ENCODE peak calls at places on chromosomes 7 and 10, in eight cellular contexts. X is adrenal gland; S is CD8-positive, alpha-beta memory T cell; A is iPS DF 6.9; G is Karpas-422; J is A549; K is transverse colon; C is spleen. U is an unnamed sample. For H3K4me1, the result is how much of the 10 kb centered on the place peaks cover.

GRCh38 chr10:75042292-75042974 is 69.0 kb upstream of the SAMD8 start:
- DNase-seq in X (no peak), S (no peak), A (no peak), G (no peak), J (no peak), K (no peak), C (no peak), U (no peak)

GRCh38 chr10:69715899-69716606 is 85.7 kb upstream of the COL13A1 start:
- DNase-seq in X (no peak), S (no peak), A (no peak), G (no peak), J (no peak), K (no peak), C (no peak), U (no peak)

GRCh38 chr10:52642208-52642607 is 130.4 kb downstream of the MBL2 start:
- DNase-seq in X (no peak), S (no peak), A (no peak), G (no peak), J (no peak), K (no peak), C (no peak), U (no peak)

GRCh38 chr7:8063706-8064297 is 95.2 kb downstream of the GLCCI1 start:
- DNase-seq in X (no peak), S (no peak), A (no peak), G (no peak), J (no peak), K (no peak), C (no peak), U (no peak)

GRCh38 chr10:110286841-110287240 is 17.9 kb downstream of the SMNDC1 start:
- DNase-seq in X (no peak), S (no peak), A (no peak), G (no peak), J (peak), K (no peak), C (no peak), U (no peak)

GRCh38 chr10:43200538-43201390 is 62.5 kb downstream of the CSGALNACT2 start:
- DNase-seq in X (no peak), S (no peak), A (no peak), G (no peak), J (no peak), K (no peak), C (peak), U (no peak)

GRCh38 chr7:69656890-69657289 is 58.6 kb downstream of the AUTS2 start:
- DNase-seq in X (peak), S (no peak), A (no peak), G (no peak), J (no peak), K (no peak), C (no peak), U (no peak)

GRCh38 chr10:32338262-32338661 is 8.7 kb downstream of the EPC1 start:
- DNase-seq in X (no peak), S (no peak), A (no peak), G (no peak), J (no peak), K (no peak), C (no peak), U (no peak)

GRCh38 chr7:50210706-50211115 is 93.8 kb upstream of the IKZF1 start:
- DNase-seq in X (no peak), S (no peak), A (no peak), G (no peak), J (no peak), K (no peak), C (peak), U (no peak)

GRCh38 chr7:148699772-148700629 is 1.3 kb downstream of the CUL1 start:
- DNase-seq in X (no peak), S (no peak), A (no peak), G (peak), J (peak), K (no peak), C (no peak), U (no peak)

GRCh38 chr10:33805831-33806230 is 471.4 kb upstream of the NRP1 start:
- DNase-seq in X (no peak), S (no peak), A (no peak), G (no peak), J (no peak), K (no peak), C (no peak), U (no peak)

GRCh38 chr10:127145173-127145572 is 51.2 kb downstream of the INSYN2A start:
- DNase-seq in X (no peak), S (no peak), A (no peak), G (no peak), J (peak), K (no peak), C (no peak), U (no peak)

GRCh38 chr10:69516548-69517195 is 56.5 kb downstream of the NEUROG3 start:
- DNase-seq in X (no peak), S (no peak), A (no peak), G (no peak), J (no peak), K (no peak), C (no peak), U (no peak)

GRCh38 chr7:100706672-100707311 is 871 bp downstream of the POP7 start:
- DNase-seq in X (no peak), S (no peak), A (no peak), G (no peak), J (no peak), K (no peak), C (peak), U (no peak)

GRCh38 chr7:22846961-22847360 is 24.3 kb upstream of the TOMM7 start:
- DNase-seq in X (no peak), S (no peak), A (no peak), G (no peak), J (no peak), K (no peak), C (no peak), U (no peak)

GRCh38 chr10:43867113-43867512 is 218.4 kb upstream of the ZNF32 start:
- DNase-seq in X (no peak), S (no peak), A (no peak), G (no peak), J (no peak), K (no peak), C (no peak), U (no peak)

GRCh38 chr10:80165173-80165572 is 32.6 kb downstream of the PLAC9 start:
- DNase-seq in X (no peak), S (no peak), A (no peak), G (no peak), J (peak), K (no peak), C (peak), U (no peak)

GRCh38 chr7:32206987-32207386 is 136.8 kb upstream of the PDE1C start:
- DNase-seq in X (no peak), S (no peak), A (peak), G (no peak), J (peak), K (no peak), C (no peak), U (no peak)

GRCh38 chr7:131521651-131522163 is 34.7 kb downstream of the PODXL start:
- DNase-seq in X (peak), S (no peak), A (no peak), G (no peak), J (peak), K (peak), C (peak), U (no peak)

GRCh38 chr10:100972904-100973535 is 3.7 kb downstream of the SEMA4G start:
- DNase-seq in X (peak), S (no peak), A (no peak), G (no peak), J (no peak), K (no peak), C (peak), U (no peak)

GRCh38 chr7:131556055-131556911 is at the start of gene PODXL:
- DNase-seq in X (peak), S (peak), A (no peak), G (peak), J (peak), K (peak), C (peak), U (peak)

GRCh38 chr7:27172823-27173411 is 1.2 kb downstream of the HOXA10 start:
- DNase-seq in X (peak), S (no peak), A (no peak), G (no peak), J (peak), K (peak), C (peak), U (no peak)

GRCh38 chr7:112646787-112647186 is 143.4 kb downstream of the TMEM168 start:
- DNase-seq in X (no peak), S (no peak), A (no peak), G (no peak), J (no peak), K (no peak), C (peak), U (no peak)

GRCh38 chr7:25675789-25676474 is 447.6 kb upstream of the NPVF start:
- DNase-seq in X (no peak), S (no peak), A (no peak), G (no peak), J (no peak), K (no peak), C (no peak), U (no peak)

GRCh38 chr10:42950606-42951485 is 126.0 kb upstream of the RET start:
- DNase-seq in X (peak), S (no peak), A (no peak), G (no peak), J (no peak), K (no peak), C (peak), U (no peak)

GRCh38 chr7:116259821-116260440 is 49.6 kb downstream of the TES start:
- DNase-seq in X (no peak), S (no peak), A (no peak), G (no peak), J (peak), K (no peak), C (no peak), U (no peak)

GRCh38 chr7:27187702-27188665 is 3.0 kb upstream of the HOXA11 start:
- DNase-seq in X (no peak), S (no peak), A (no peak), G (no peak), J (no peak), K (peak), C (no peak), U (no peak)

GRCh38 chr7:32068411-32068905 is 1.7 kb downstream of the PDE1C start:
- DNase-seq in X (no peak), S (no peak), A (no peak), G (no peak), J (no peak), K (no peak), C (no peak), U (no peak)

GRCh38 chr7:158292948-158293347 is 294.7 kb downstream of the PTPRN2 start:
- DNase-seq in X (no peak), S (no peak), A (no peak), G (no peak), J (no peak), K (no peak), C (no peak), U (no peak)

GRCh38 chr7:5586279-5586962 is 162.8 kb upstream of the TNRC18 start:
- DNase-seq in X (no peak), S (no peak), A (no peak), G (peak), J (no peak), K (no peak), C (no peak), U (no peak)

GRCh38 chr7:67754651-67755050 is 758.0 kb downstream of the TYW1 start:
- DNase-seq in X (no peak), S (no peak), A (no peak), G (no peak), J (no peak), K (no peak), C (no peak), U (no peak)

GRCh38 chr10:119908201-119908600 is 15.7 kb downstream of the SEC23IP start:
- DNase-seq in X (no peak), S (no peak), A (no peak), G (no peak), J (no peak), K (no peak), C (no peak), U (no peak)

GRCh38 chr7:10568891-10569290 is 404.8 kb upstream of the PHF14 start:
- DNase-seq in X (no peak), S (no peak), A (no peak), G (no peak), J (no peak), K (no peak), C (no peak), U (no peak)
- H3K4me1 ChIP-seq in X (under half), S (under half), A (under half), G (under half), J (under half), K (under half), C (under half), U (under half)

DNA sequence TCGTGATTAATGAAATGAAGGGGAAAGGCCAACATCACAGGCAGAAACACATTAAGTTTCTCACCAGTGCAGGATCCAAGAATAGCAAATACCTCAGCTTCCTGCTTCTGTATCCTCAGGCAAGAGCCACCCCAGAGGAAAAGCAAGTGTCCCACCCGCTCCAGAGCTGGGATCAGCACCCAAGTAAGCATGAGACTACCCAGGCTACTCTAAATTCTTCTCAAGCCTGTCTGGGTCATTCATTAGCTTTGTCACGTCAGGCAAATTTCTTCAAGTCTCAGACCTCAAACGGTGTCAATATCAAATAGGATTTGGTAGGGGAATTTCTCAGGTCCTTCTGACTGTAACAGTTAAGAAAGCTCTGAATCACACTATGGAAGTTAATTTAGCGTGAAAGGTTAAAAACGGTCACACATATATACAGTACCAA is 59.0 kb downstream of the GNA12 start:
- DNase-seq in X (no peak), S (no peak), A (no peak), G (no peak), J (no peak), K (no peak), C (no peak), U (no peak)
- H3K4me1 ChIP-seq in X (under half), S (under half), A (under half), G (under half), J (under half), K (under half), C (under half), U (under half)

GRCh38 chr7:139205843-139206242 is 25.2 kb upstream of the UBN2 start:
- DNase-seq in X (no peak), S (no peak), A (no peak), G (no peak), J (no peak), K (no peak), C (no peak), U (no peak)
- H3K4me1 ChIP-seq in X (under half), S (under half), A (under half), G (under half), J (under half), K (under half), C (under half), U (under half)

GRCh38 chr7:141360414-141360760 is 190.8 kb upstream of the AGK start:
- DNase-seq in X (no peak), S (no peak), A (no peak), G (no peak), J (no peak), K (no peak), C (no peak), U (no peak)

GRCh38 chr7:141359740-141360413 is 191.3 kb upstream of the AGK start:
- DNase-seq in X (no peak), S (no peak), A (no peak), G (no peak), J (no peak), K (no peak), C (no peak), U (no peak)

GRCh38 chr7:141361479-141361878 is 189.7 kb upstream of the AGK start:
- DNase-seq in X (no peak), S (no peak), A (no peak), G (no peak), J (no peak), K (no peak), C (no peak), U (no peak)

GRCh38 chr7:141356096-141356495 is 195.1 kb upstream of the AGK start:
- DNase-seq in X (no peak), S (no peak), A (no peak), G (no peak), J (no peak), K (no peak), C (no peak), U (no peak)

GRCh38 chr7:141358376-141358775 is 192.8 kb upstream of the AGK start:
- DNase-seq in X (no peak), S (no peak), A (no peak), G (no peak), J (no peak), K (no peak), C (no peak), U (no peak)
- H3K4me1 ChIP-seq in X (under half), S (under half), A (under half), G (under half), J (under half), K (under half), C (under half), U (under half)

DNA sequence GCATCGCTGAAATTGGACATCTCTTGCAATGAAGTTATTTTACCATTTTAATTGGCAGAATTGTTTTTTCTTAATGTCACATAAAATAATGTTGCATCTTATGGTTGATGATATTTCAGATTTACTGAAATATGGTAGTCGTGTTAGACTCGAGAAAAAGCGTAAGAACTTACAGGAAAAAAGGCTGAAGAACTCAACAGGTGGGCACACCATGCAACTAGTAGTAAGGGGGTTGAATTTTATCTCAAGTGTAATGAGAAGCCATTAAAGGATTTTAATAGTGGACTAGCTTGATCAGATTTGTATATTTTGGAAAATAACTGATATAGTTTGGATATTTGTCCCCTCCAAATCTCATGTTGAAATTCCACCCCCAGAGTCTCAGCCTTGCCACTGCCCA is 41.1 kb downstream of the MSRB2 start:
- DNase-seq in X (no peak), S (no peak), A (no peak), G (no peak), J (no peak), K (no peak), C (no peak), U (no peak)
- H3K4me1 ChIP-seq in X (under half), S (under half), A (under half), G (under half), J (under half), K (under half), C (under half), U (under half)